ENCODE peak calls at places on chromosomes 5 and 9, in nine cellular contexts. K is COR-L47, P is fibroblast of gingiva, W is AG08395, B is NCI-H1694, D is colonic mucosa, Y is NCI-H460, H is T-helper 9 cell, R is mesendoderm. S is an unnamed sample.

GRCh38 chr5:6408627-6409446 is 30.5 kb upstream of the MED10 start:
- DNase-seq in K (no peak), P (no peak), W (no peak), B (no peak), D (no peak), Y (no peak), H (no peak), R (peak; percentile 3), S (no peak)

GRCh38 chr5:95029569-95030366 is 255.1 kb downstream of the MCTP1 start:
- DNase-seq in K (no peak), P (no peak), W (no peak), B (no peak), D (no peak), Y (no peak), H (no peak), R (peak; percentile 3), S (no peak)

GRCh38 chr5:179833056-179833708 is 12.5 kb downstream of the SQSTM1 start:
- DNase-seq in K (no peak), P (no peak), W (no peak), B (no peak), D (no peak), Y (no peak), H (no peak), R (no peak), S (no peak)

GRCh38 chr5:125835293-125836172 is 587.7 kb upstream of the GRAMD2B start:
- DNase-seq in K (no peak), P (no peak), W (no peak), B (no peak), D (peak; percentile 32), Y (peak; percentile 30), H (no peak), R (peak; percentile 82), S (peak; percentile 40)

GRCh38 chr9:129944501-129945116 is 98.4 kb downstream of the FNBP1 start:
- DNase-seq in K (no peak), P (no peak), W (no peak), B (no peak), D (no peak), Y (no peak), H (peak; percentile 33), R (no peak), S (no peak)

GRCh38 chr9:136079916-136080246 is 15.2 kb downstream of the NACC2 start:
- DNase-seq in K (no peak), P (no peak), W (no peak), B (no peak), D (no peak), Y (no peak), H (no peak), R (no peak), S (no peak)

GRCh38 chr9:124215551-124215910 is 42.2 kb upstream of the NEK6 start:
- DNase-seq in K (no peak), P (no peak), W (no peak), B (no peak), D (no peak), Y (no peak), H (no peak), R (no peak), S (no peak)

GRCh38 chr9:108727580-108728056 is 128.2 kb downstream of the ACTL7B start:
- DNase-seq in K (no peak), P (peak; percentile 56), W (no peak), B (no peak), D (no peak), Y (no peak), H (no peak), R (no peak), S (no peak)

GRCh38 chr5:89246252-89246651 is 363.3 kb upstream of the MEF2C start:
- DNase-seq in K (no peak), P (no peak), W (peak; percentile 15), B (no peak), D (no peak), Y (no peak), H (no peak), R (no peak), S (no peak)

GRCh38 chr5:33997331-33997983 is 10.4 kb downstream of the AMACR start:
- DNase-seq in K (peak; percentile 67), P (peak; percentile 96), W (peak; percentile 85), B (peak; percentile 89), D (peak; percentile 55), Y (peak; percentile 53), H (no peak), R (peak; percentile 71), S (peak; percentile 68)

GRCh38 chr9:89543621-89544279 is 45.8 kb upstream of the SEMA4D start:
- DNase-seq in K (no peak), P (no peak), W (no peak), B (no peak), D (no peak), Y (no peak), H (no peak), R (no peak), S (no peak)

GRCh38 chr5:130222638-130223037 is 318.4 kb downstream of the CHSY3 start:
- DNase-seq in K (no peak), P (peak; percentile 38), W (peak; percentile 27), B (no peak), D (no peak), Y (peak; percentile 6), H (no peak), R (no peak), S (no peak)

GRCh38 chr5:138643040-138643791 is 68.0 kb upstream of the HSPA9 start:
- DNase-seq in K (no peak), P (no peak), W (no peak), B (no peak), D (no peak), Y (no peak), H (no peak), R (peak; percentile 42), S (no peak)

S was measured in RKO.